ENCODE peak calls at places on chromosomes 4 and X, in eight cellular contexts. Z is IMR-90, W is pancreas, S is uterus, E is K562, C is hepatocyte, U is body of pancreas, T is Panc1. L is an unnamed sample.

GRCh38 chrX:83508006-83508405 is at the start of gene POU3F4:
- DNase-seq in Z (no peak), W (no peak), S (no peak), E (no peak), C (no peak), U (peak; percentile 52), T (no peak), L (no peak)

GRCh38 chrX:149541521-149542047 is 772 bp downstream of the EOLA1 start:
- DNase-seq in Z (no peak), W (no peak), S (no peak), E (peak; percentile 61), C (no peak), U (peak; percentile 31), T (no peak), L (no peak)

GRCh38 chr4:59598233-59598618 is 1601.9 kb upstream of the ADGRL3 start:
- DNase-seq in Z (no peak), W (no peak), S (no peak), E (no peak), C (peak; percentile 30), U (no peak), T (no peak), L (no peak)

GRCh38 chr4:3369781-3370660 is 71.7 kb upstream of the HGFAC start:
- DNase-seq in Z (peak; percentile 94), W (no peak), S (peak; percentile 51), E (no peak), C (peak; percentile 55), U (no peak), T (no peak), L (peak; percentile 50)

GRCh38 chr4:162959056-162959455 is 207.6 kb downstream of the NAF1 start:
- DNase-seq in Z (no peak), W (no peak), S (no peak), E (peak; percentile 4), C (peak; percentile 34), U (peak; percentile 10), T (no peak), L (peak; percentile 27)

GRCh38 chrX:107454302-107454701 is 4.8 kb downstream of the FRMPD3 start:
- DNase-seq in Z (peak; percentile 2), W (no peak), S (no peak), E (no peak), C (no peak), U (no peak), T (no peak), L (no peak)

GRCh38 chrX:41291309-41291708 is 42.7 kb upstream of the DDX3X start:
- DNase-seq in Z (no peak), W (no peak), S (no peak), E (no peak), C (no peak), U (no peak), T (no peak), L (no peak)

GRCh38 chr4:113823291-113823659 is 61.7 kb upstream of the CAMK2D start:
- DNase-seq in Z (peak; percentile 43), W (no peak), S (no peak), E (no peak), C (no peak), U (no peak), T (no peak), L (no peak)

GRCh38 chr4:125726121-125726520 is 411.4 kb downstream of the FAT4 start:
- DNase-seq in Z (no peak), W (no peak), S (no peak), E (no peak), C (no peak), U (no peak), T (no peak), L (no peak)

GRCh38 chrX:15738686-15739016 is 581 bp downstream of the CA5B start:
- DNase-seq in Z (no peak), W (no peak), S (no peak), E (no peak), C (no peak), U (no peak), T (no peak), L (no peak)

GRCh38 chrX:139864613-139865012 is 68.2 kb downstream of the ATP11C start:
- DNase-seq in Z (no peak), W (no peak), S (no peak), E (no peak), C (no peak), U (no peak), T (no peak), L (no peak)

GRCh38 chrX:139187738-139188137 is 342.8 kb upstream of the F9 start:
- DNase-seq in Z (no peak), W (no peak), S (no peak), E (no peak), C (no peak), U (no peak), T (no peak), L (no peak)

GRCh38 chr4:89249716-89250361 is 57.8 kb downstream of the GPRIN3 start:
- DNase-seq in Z (no peak), W (peak; percentile 60), S (no peak), E (no peak), C (no peak), U (peak; percentile 65), T (no peak), L (no peak)

GRCh38 chr4:100631281-100631968 is 113.6 kb upstream of the EMCN start:
- DNase-seq in Z (no peak), W (no peak), S (no peak), E (no peak), C (no peak), U (peak; percentile 17), T (no peak), L (no peak)

GRCh38 chrX:24526616-24527015 is 61.5 kb downstream of the PDK3 start:
- DNase-seq in Z (no peak), W (no peak), S (no peak), E (no peak), C (no peak), U (no peak), T (no peak), L (no peak)

GRCh38 chr4:80876810-80877209 is 153.7 kb upstream of the BMP3 start:
- DNase-seq in Z (no peak), W (no peak), S (no peak), E (no peak), C (no peak), U (no peak), T (no peak), L (no peak)

GRCh38 chr4:24096603-24097002 is 206.8 kb upstream of the PPARGC1A start:
- DNase-seq in Z (no peak), W (no peak), S (no peak), E (no peak), C (no peak), U (no peak), T (no peak), L (no peak)

GRCh38 chr4:145887241-145887964 is 51.2 kb downstream of the ZNF827 start:
- DNase-seq in Z (peak; percentile 75), W (no peak), S (peak; percentile 59), E (no peak), C (no peak), U (no peak), T (no peak), L (no peak)

GRCh38 chr4:145885666-145886065 is 53.0 kb downstream of the ZNF827 start:
- DNase-seq in Z (no peak), W (no peak), S (no peak), E (no peak), C (no peak), U (no peak), T (no peak), L (peak; percentile 61)

GRCh38 chr4:145886871-145887240 is 51.8 kb downstream of the ZNF827 start:
- DNase-seq in Z (no peak), W (no peak), S (peak; percentile 52), E (no peak), C (no peak), U (no peak), T (no peak), L (no peak)

GRCh38 chr4:145890689-145891088 is 47.9 kb downstream of the ZNF827 start:
- DNase-seq in Z (no peak), W (no peak), S (no peak), E (no peak), C (no peak), U (no peak), T (no peak), L (no peak)

DNA sequence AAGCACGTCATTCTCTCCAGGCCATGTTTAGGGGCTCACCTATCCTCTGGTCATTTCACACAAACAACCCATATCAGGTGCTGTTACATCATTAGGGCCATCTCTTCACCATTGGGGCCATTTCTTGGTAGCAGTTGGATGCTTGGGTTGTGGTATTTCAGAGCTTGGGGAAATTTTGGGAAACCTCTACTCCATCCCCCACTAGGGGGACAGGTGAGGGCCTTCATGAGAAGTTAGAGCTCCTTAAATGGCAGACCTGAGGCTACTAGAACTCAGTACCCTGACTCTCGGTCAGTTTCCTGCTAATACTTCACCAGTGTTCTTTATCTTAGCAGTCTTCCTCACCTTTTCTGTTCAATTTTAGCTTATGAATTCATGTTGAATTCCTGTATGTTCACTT is 50.2 kb downstream of the ZNF827 start:
- DNase-seq in Z (no peak), W (no peak), S (no peak), E (peak; percentile 3), C (no peak), U (no peak), T (no peak), L (no peak)
- TF ChIP-seq CTCF in Z (no peak), W (no peak), S (no peak), E (peak; percentile 8), C (no peak), U (no peak), T (no peak), L (no peak)

GRCh38 chrX:146241902-146242301 is 424.3 kb downstream of the SLITRK2 start:
- DNase-seq in Z (no peak), W (no peak), S (no peak), E (no peak), C (no peak), U (no peak), T (no peak), L (no peak)
- H3K9me3 ChIP-seq in Z (peaks cover 10% of the 10 kb centered on the region), W (no peaks in the 10 kb centered on the region), S (no peaks in the 10 kb centered on the region), E (no peaks in the 10 kb centered on the region), C (no peaks in the 10 kb centered on the region), U (no peaks in the 10 kb centered on the region), T (no peaks in the 10 kb centered on the region), L (no peaks in the 10 kb centered on the region)

DNA sequence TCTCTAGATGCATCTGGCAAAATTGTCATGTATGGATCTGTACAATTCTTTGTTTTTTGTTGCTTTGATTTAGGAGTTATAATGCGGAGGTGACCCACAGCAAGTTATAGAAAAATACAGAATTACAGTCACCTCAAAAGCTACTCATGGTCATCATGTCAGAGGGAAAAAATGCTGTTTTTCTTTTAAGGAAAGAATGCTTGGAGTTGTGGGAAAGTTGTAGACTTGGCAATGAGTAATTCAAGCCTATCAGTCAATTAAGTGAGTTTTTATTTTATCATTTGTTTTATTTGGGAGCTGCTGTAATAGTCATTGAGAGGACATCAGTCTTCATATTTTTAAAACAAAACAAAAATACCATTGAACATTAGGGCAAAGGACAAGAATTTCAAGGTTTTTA is 16.4 kb downstream of the FHL1 start:
- DNase-seq in Z (no peak), W (no peak), S (no peak), E (no peak), C (no peak), U (no peak), T (no peak), L (no peak)
- H3K27ac ChIP-seq in Z (no peak overlapping the region), W (no peak overlapping the region), S (peak overlapping the region; percentile 73), E (no peak overlapping the region), C (no peak overlapping the region), U (no peak overlapping the region), T (no peak overlapping the region), L (no peak overlapping the region)

DNA sequence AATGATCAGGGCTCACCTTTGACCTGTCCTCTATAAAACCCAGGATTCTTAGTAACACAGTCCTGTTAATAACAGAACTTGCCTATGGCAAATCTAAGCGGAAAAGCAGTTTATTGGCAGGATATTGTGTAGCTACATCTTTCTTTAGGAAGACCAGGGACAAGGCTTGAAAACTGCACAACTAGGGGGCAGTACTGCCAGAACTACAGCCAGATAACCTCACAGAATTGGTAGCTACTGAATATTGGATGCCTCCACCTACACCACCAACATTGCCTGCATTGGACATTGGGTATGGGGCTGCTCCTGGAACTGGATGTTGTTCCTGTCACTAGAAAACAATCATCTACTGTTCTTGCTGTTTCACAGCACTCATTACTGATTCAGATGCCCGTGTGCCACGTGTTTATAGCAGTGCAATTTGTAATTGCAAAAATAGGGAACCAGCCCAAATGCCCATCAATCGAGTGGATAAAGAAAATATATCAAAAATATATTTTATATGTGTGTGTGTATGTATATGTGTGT is 47.4 kb downstream of the REPS2 start:
- DNase-seq in Z (no peak), W (no peak), S (no peak), E (no peak), C (no peak), U (no peak), T (no peak), L (no peak)
- TF ChIP-seq CTCF in Z (no peak), W (no peak), S (no peak), E (peak; percentile 31), C (peak; percentile 4), U (no peak), T (peak; percentile 2), L (no peak)